ENCODE peak calls at places on chromosome 22, in seven cellular contexts. P is stomach, U is sigmoid colon, S is spleen, N is Peyer's patch, T is tibial artery, K is iPS DF 6.9. C is an unnamed sample. For H3K4me1, the result is how much of the 10 kb centered on the place peaks cover.

GRCh38 chr22:36397081-36397766 is 9.5 kb upstream of the MYH9 start:
- DNase-seq in T (no peak), N (no peak), U (no peak), S (no peak), K (no peak), P (no peak), C (no peak)

GRCh38 chr22:41521166-41521565 is 23.1 kb downstream of the POLR3H start:
- DNase-seq in U (no peak), K (no peak), T (no peak), N (no peak), P (no peak), S (no peak), C (no peak)

GRCh38 chr22:32244547-32244946 is 10.6 kb downstream of the SLC5A4 start:
- DNase-seq in N (no peak), S (no peak), U (no peak), K (no peak), P (no peak), T (no peak), C (no peak)

GRCh38 chr22:20783844-20784723 is 10.2 kb downstream of the SERPIND1 start:
- DNase-seq in T (no peak), N (peak), S (no peak), U (no peak), P (no peak), K (no peak), C (no peak)

GRCh38 chr22:31241936-31242335 is 29.8 kb downstream of the LIMK2 start:
- DNase-seq in U (no peak), N (no peak), K (no peak), P (no peak), T (no peak), S (no peak), C (no peak)

GRCh38 chr22:34800265-34800664 is 265.7 kb upstream of the ISX start:
- DNase-seq in U (no peak), S (no peak), K (no peak), T (no peak), P (no peak), N (no peak), C (no peak)

GRCh38 chr22:17470880-17471500 is 92.3 kb upstream of the SLC25A18 start:
- DNase-seq in S (no peak), U (no peak), N (no peak), P (no peak), K (no peak), T (no peak), C (no peak)

GRCh38 chr22:39241632-39242388 is 3.0 kb downstream of the PDGFB start:
- DNase-seq in S (no peak), K (no peak), N (no peak), T (no peak), P (no peak), U (no peak), C (peak)

GRCh38 chr22:21974058-21974649 is 8.4 kb downstream of the TOP3B start:
- DNase-seq in U (no peak), N (no peak), P (no peak), T (no peak), K (no peak), S (no peak), C (no peak)

GRCh38 chr22:41417622-41418390 is 28.8 kb downstream of the TOB2 start:
- DNase-seq in N (peak), K (no peak), P (peak), S (peak), U (peak), T (peak), C (no peak)

GRCh38 chr22:38220653-38221386 is 19.0 kb downstream of the MAFF start:
- DNase-seq in K (no peak), S (no peak), N (no peak), U (no peak), T (no peak), P (no peak), C (no peak)

GRCh38 chr22:38221908-38222796 is 20.4 kb downstream of the MAFF start:
- DNase-seq in P (no peak), N (no peak), K (no peak), U (no peak), T (no peak), S (no peak), C (no peak)

GRCh38 chr22:38222797-38223119 is 21.0 kb downstream of the MAFF start:
- DNase-seq in P (peak), T (no peak), K (no peak), S (no peak), N (no peak), U (no peak), C (no peak)

GRCh38 chr22:38220163-38220562 is 18.4 kb downstream of the MAFF start:
- DNase-seq in S (no peak), P (no peak), K (no peak), T (no peak), N (no peak), U (no peak), C (no peak)

GRCh38 chr22:38221407-38221806 is 19.6 kb downstream of the MAFF start:
- DNase-seq in K (no peak), N (no peak), S (no peak), T (no peak), U (no peak), P (no peak), C (no peak)
- H3K4me1 ChIP-seq in K (under half), N (under half), S (under half), T (under half), U (under half), P (half or more), C (under half)

GRCh38 chr22:37419916-37420655 is 7.2 kb downstream of the ELFN2 start:
- DNase-seq in P (no peak), N (peak), S (no peak), T (no peak), U (no peak), K (no peak), C (no peak)
- H3K4me3 ChIP-seq in P (peak), N (peak), S (peak), T (peak), U (peak), K (peak), C (peak)

GRCh38 chr22:50544078-50544745 is 1.5 kb upstream of the KLHDC7B start:
- DNase-seq in P (peak), S (peak), T (peak), K (no peak), U (peak), N (peak), C (peak)

GRCh38 chr22:50542416-50542927 is 3.2 kb upstream of the KLHDC7B start:
- DNase-seq in N (no peak), S (peak), U (no peak), P (no peak), T (no peak), K (no peak), C (peak)

GRCh38 chr22:50537765-50538164 is 7.9 kb upstream of the KLHDC7B start:
- DNase-seq in U (no peak), S (peak), N (no peak), P (no peak), T (no peak), K (no peak), C (no peak)

GRCh38 chr22:50536231-50536630 is 6.4 kb upstream of the TYMP start:
- DNase-seq in U (no peak), T (no peak), S (no peak), P (no peak), N (no peak), K (no peak), C (no peak)

GRCh38 chr22:50540352-50540751 is 5.3 kb upstream of the KLHDC7B start:
- DNase-seq in T (no peak), S (peak), K (no peak), U (no peak), N (no peak), P (no peak), C (no peak)
- H3K27ac ChIP-seq in T (no peak), S (peak), K (no peak), U (peak), N (peak), P (peak), C (peak)

GRCh38 chr22:46511391-46512370 is 25.7 kb downstream of the CELSR1 start:
- DNase-seq in P (no peak), N (no peak), T (no peak), K (no peak), S (no peak), U (no peak), C (no peak)
- H3K4me1 ChIP-seq in P (under half), N (under half), T (under half), K (under half), S (under half), U (under half), C (under half)

GRCh38 chr22:38204784-38205183 is 3.0 kb downstream of the MAFF start:
- DNase-seq in T (no peak), N (peak), K (no peak), U (no peak), P (no peak), S (no peak), C (no peak)
- H3K4me3 ChIP-seq in T (peak), N (no peak), K (no peak), U (no peak), P (peak), S (no peak), C (no peak)

C was measured in CD8-positive, alpha-beta memory T cell.